ENCODE peak calls at places on chromosomes 4 and X, in nine cellular contexts. C is CD8-positive, alpha-beta memory T cell; Y is hepatocyte; F is kidney epithelial cell; P is naive thymus-derived CD4-positive, alpha-beta T cell; I is MG63; Z is MM.1S; O is stomach; K is WERI-Rb-1. A is an unnamed sample. For H3K36me3, the result is how much of the 10 kb centered on the place peaks cover.

GRCh38 chr4:37365888-37366287 is 121.3 kb downstream of the NWD2 start:
- DNase-seq in Y (no peak), C (no peak), P (no peak), Z (no peak), I (no peak), K (no peak), F (no peak), O (no peak), A (no peak)

GRCh38 chr4:78480286-78480685 is 71.3 kb upstream of the ANXA3 start:
- DNase-seq in O (no peak), Y (no peak), C (no peak), F (no peak), K (no peak), I (no peak), P (no peak), Z (no peak), A (no peak)

GRCh38 chr4:110589297-110589696 is 33.6 kb downstream of the PITX2 start:
- DNase-seq in K (no peak), I (no peak), Y (no peak), Z (no peak), F (no peak), C (no peak), P (no peak), O (no peak), A (no peak)

GRCh38 chrX:28850955-28851354 is 263.7 kb downstream of the IL1RAPL1 start:
- DNase-seq in K (no peak), Y (no peak), I (no peak), P (no peak), C (no peak), O (no peak), F (no peak), Z (no peak), A (no peak)

GRCh38 chrX:131987252-131987651 is 35.9 kb upstream of the STK26 start:
- DNase-seq in C (peak), O (no peak), Z (peak), K (no peak), F (no peak), Y (no peak), P (peak), I (no peak), A (no peak)

GRCh38 chrX:140744085-140744484 is 34.5 kb downstream of the LINC00632 start:
- DNase-seq in P (no peak), Y (no peak), F (no peak), Z (no peak), O (no peak), K (no peak), I (no peak), C (no peak), A (no peak)

GRCh38 chrX:15911729-15912550 is 57.3 kb upstream of the AP1S2 start:
- DNase-seq in K (no peak), P (no peak), Z (no peak), F (no peak), C (no peak), O (no peak), Y (no peak), I (no peak), A (no peak)

GRCh38 chrX:17680732-17681413 is 56.4 kb upstream of the SCML1 start:
- DNase-seq in C (no peak), I (no peak), F (no peak), K (no peak), Y (no peak), Z (no peak), P (no peak), O (no peak), A (no peak)

GRCh38 chr4:89314291-89314690 is 6.7 kb upstream of the GPRIN3 start:
- DNase-seq in F (no peak), P (no peak), Y (no peak), Z (no peak), K (no peak), C (no peak), I (no peak), O (no peak), A (no peak)

GRCh38 chr4:83889802-83890201 is 353.9 kb downstream of the GPAT3 start:
- DNase-seq in F (peak), P (no peak), C (no peak), Z (no peak), K (no peak), I (no peak), O (no peak), Y (no peak), A (no peak)

GRCh38 chrX:44946771-44947170 is 73.8 kb downstream of the KDM6A start:
- DNase-seq in Z (no peak), P (no peak), I (no peak), F (no peak), O (no peak), K (no peak), C (no peak), Y (no peak), A (no peak)

GRCh38 chrX:106168107-106168506 is at the start of gene PWWP3B:
- DNase-seq in Y (peak), C (no peak), P (no peak), I (no peak), Z (no peak), F (peak), K (no peak), O (peak), A (peak)

GRCh38 chr4:36420111-36420679 is 138.8 kb downstream of the DTHD1 start:
- DNase-seq in Y (no peak), C (no peak), Z (no peak), F (no peak), K (no peak), I (no peak), P (no peak), O (no peak), A (no peak)

GRCh38 chrX:151359931-151360871 is 36.8 kb upstream of the VMA21 start:
- DNase-seq in P (peak), K (peak), Z (peak), C (peak), F (no peak), O (peak), Y (peak), I (no peak), A (peak)

GRCh38 chr4:122542411-122543236 is 78.2 kb downstream of the IL21 start:
- DNase-seq in Y (no peak), K (no peak), F (no peak), O (no peak), I (no peak), P (no peak), C (no peak), Z (peak), A (no peak)

GRCh38 chrX:129495941-129496340 is 27.3 kb downstream of the SMARCA1 start:
- DNase-seq in P (no peak), Z (no peak), O (no peak), C (no peak), F (no peak), Y (no peak), I (no peak), K (no peak), A (no peak)

GRCh38 chr4:190020790-190021717 is 6.0 kb downstream of the FRG2 start:
- DNase-seq in F (peak), I (peak), C (peak), Z (no peak), O (peak), P (no peak), Y (peak), K (peak), A (peak)

GRCh38 chr4:39046243-39046642 is 14.0 kb upstream of the TMEM156 start:
- DNase-seq in F (no peak), Y (no peak), O (no peak), P (no peak), I (no peak), C (no peak), Z (no peak), K (no peak), A (no peak)

GRCh38 chrX:56833626-56834025 is 104.6 kb downstream of the NBDY start:
- DNase-seq in K (no peak), O (no peak), F (no peak), C (no peak), I (no peak), Y (no peak), Z (no peak), P (no peak), A (no peak)

GRCh38 chr4:41631538-41631937 is 93.6 kb downstream of the LIMCH1 start:
- DNase-seq in K (no peak), O (no peak), C (no peak), I (no peak), F (no peak), Y (no peak), P (no peak), Z (no peak), A (no peak)

GRCh38 chr4:3865986-3866812 is 100.0 kb downstream of the ADRA2C start:
- DNase-seq in P (no peak), O (no peak), Z (no peak), C (peak), Y (no peak), K (peak), F (no peak), I (no peak), A (no peak)

GRCh38 chr4:138875886-138876608 is 139.5 kb upstream of the NOCT start:
- DNase-seq in K (no peak), Z (no peak), C (no peak), I (no peak), Y (no peak), F (peak), O (no peak), P (no peak), A (no peak)

GRCh38 chr4:20193522-20193902 is 58.2 kb upstream of the SLIT2 start:
- DNase-seq in C (no peak), I (no peak), F (no peak), K (no peak), P (no peak), O (no peak), Y (no peak), Z (no peak), A (no peak)

GRCh38 chrX:71168134-71168533 is 23.5 kb downstream of the NLGN3 start:
- DNase-seq in P (no peak), C (no peak), Y (no peak), K (no peak), I (no peak), F (no peak), O (no peak), Z (no peak), A (no peak)

GRCh38 chrX:16882188-16882587 is 12.0 kb upstream of the RBBP7 start:
- DNase-seq in F (no peak), O (peak), Y (peak), I (peak), P (no peak), C (no peak), K (peak), Z (peak), A (peak)

GRCh38 chr4:122083971-122084370 is 68.2 kb upstream of the BLTP1 start:
- DNase-seq in C (no peak), F (no peak), Z (no peak), Y (no peak), K (no peak), O (no peak), I (no peak), P (no peak), A (no peak)

GRCh38 chr4:103934178-103934789 is 214.5 kb upstream of the TACR3 start:
- DNase-seq in F (no peak), P (peak), C (no peak), O (no peak), K (no peak), Z (peak), Y (peak), I (no peak), A (peak)

GRCh38 chrX:120358687-120359086 is 3.2 kb upstream of the ATP1B4 start:
- DNase-seq in O (no peak), Z (no peak), I (peak), Y (no peak), F (peak), P (no peak), K (no peak), C (no peak), A (no peak)

GRCh38 chrX:39164212-39164611 is 363.0 kb downstream of the MID1IP1 start:
- DNase-seq in K (no peak), C (no peak), Z (no peak), O (no peak), P (no peak), F (no peak), Y (no peak), I (no peak), A (no peak)

GRCh38 chr4:70802923-70803605 is 36.6 kb downstream of the GRSF1 start:
- DNase-seq in P (peak), F (no peak), K (no peak), O (no peak), Y (peak), C (no peak), Z (no peak), I (no peak), A (no peak)

GRCh38 chrX:10112510-10112909 is 44.3 kb upstream of the CLCN4 start:
- DNase-seq in I (no peak), Z (peak), O (no peak), P (no peak), F (no peak), K (no peak), C (no peak), Y (no peak), A (no peak)

GRCh38 chrX:10110316-10110932 is 46.4 kb upstream of the CLCN4 start:
- DNase-seq in O (no peak), Z (peak), P (no peak), F (no peak), I (no peak), K (no peak), Y (no peak), C (no peak), A (no peak)

GRCh38 chrX:10111364-10112148 is 45.2 kb upstream of the CLCN4 start:
- DNase-seq in K (no peak), Z (peak), Y (no peak), O (no peak), C (peak), I (no peak), F (no peak), P (peak), A (no peak)

GRCh38 chrX:10109695-10110094 is 47.1 kb upstream of the CLCN4 start:
- DNase-seq in Y (no peak), K (no peak), C (no peak), I (no peak), O (no peak), F (no peak), P (no peak), Z (no peak), A (no peak)

DNA sequence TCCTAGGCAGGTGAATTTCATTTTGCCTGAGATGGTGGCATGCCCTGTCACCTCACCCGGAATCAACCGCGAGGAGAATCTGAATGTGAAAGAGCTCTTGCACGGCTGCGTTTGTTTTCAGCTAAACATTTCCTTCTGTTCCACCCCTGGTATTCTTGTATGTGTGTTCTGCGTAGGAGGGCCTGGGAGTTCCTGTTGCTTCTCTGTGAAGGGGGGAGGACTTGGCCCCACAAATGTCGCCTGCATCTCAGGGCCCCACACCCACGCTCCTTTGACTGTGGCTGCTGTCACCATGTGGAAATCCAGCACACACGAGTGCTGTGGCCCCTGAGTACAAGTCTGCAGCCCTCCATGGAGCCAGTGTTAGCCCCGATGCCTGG is 45.8 kb upstream of the CLCN4 start:
- DNase-seq in I (no peak), F (no peak), O (no peak), K (no peak), C (peak), P (peak), Z (peak), Y (no peak), A (no peak)
- H3K4me3 ChIP-seq in I (no peak), F (no peak), O (no peak), K (no peak), C (peak), P (peak), Z (peak), Y (no peak), A (no peak)

DNA sequence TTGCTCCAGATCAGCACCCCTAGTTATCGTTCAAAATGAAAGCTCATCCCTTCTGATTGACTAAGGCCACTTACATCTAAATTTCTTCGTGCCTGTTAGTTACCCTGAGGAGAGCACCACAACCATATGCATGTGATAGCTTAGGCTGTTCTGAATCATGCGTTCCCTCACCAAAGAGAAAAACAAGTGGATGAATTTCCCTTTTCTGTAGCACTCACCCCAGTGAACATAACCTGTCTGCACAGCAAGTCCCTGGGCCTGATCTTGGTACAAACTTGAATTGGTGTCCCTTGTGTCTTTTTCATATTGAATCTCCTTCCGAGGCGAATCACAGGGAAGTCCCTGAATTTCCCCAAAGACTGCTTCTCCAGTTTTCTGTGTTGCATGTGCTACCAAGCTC is 100.5 kb downstream of the KLHL8 start:
- DNase-seq in F (no peak), C (no peak), O (no peak), Y (no peak), Z (no peak), P (no peak), K (no peak), I (no peak), A (no peak)
- H3K36me3 ChIP-seq in F (under half), C (under half), O (under half), Y (under half), Z (under half), P (under half), K (half or more), I (under half), A (under half)

GRCh38 chrX:13698432-13698831 is 9.5 kb downstream of the RAB9A start:
- DNase-seq in Z (no peak), F (no peak), O (no peak), I (no peak), C (no peak), Y (no peak), P (no peak), K (no peak), A (no peak)

GRCh38 chrX:13695601-13696115 is 6.7 kb downstream of the RAB9A start:
- DNase-seq in P (no peak), Y (no peak), C (no peak), O (no peak), I (no peak), Z (no peak), F (no peak), K (no peak), A (no peak)

GRCh38 chrX:13697976-13698375 is 9.0 kb downstream of the RAB9A start:
- DNase-seq in K (no peak), Z (no peak), I (no peak), O (no peak), P (no peak), C (no peak), F (no peak), Y (no peak), A (no peak)

GRCh38 chrX:13699183-13699826 is 10.4 kb downstream of the RAB9A start:
- DNase-seq in O (peak), Z (no peak), I (no peak), K (no peak), P (no peak), C (no peak), Y (peak), F (no peak), A (no peak)

GRCh38 chrX:13697440-13697839 is 8.5 kb downstream of the RAB9A start:
- DNase-seq in K (no peak), I (no peak), F (no peak), Z (no peak), P (no peak), C (no peak), O (no peak), Y (no peak), A (no peak)
- H3K4me3 ChIP-seq in K (no peak), I (no peak), F (no peak), Z (no peak), P (no peak), C (no peak), O (no peak), Y (no peak), A (no peak)

GRCh38 chr4:61740950-61741638 is 541.0 kb downstream of the ADGRL3 start:
- DNase-seq in O (no peak), C (no peak), Z (peak), K (no peak), P (no peak), F (no peak), I (no peak), Y (peak), A (peak)

GRCh38 chr4:61734409-61734808 is 534.3 kb downstream of the ADGRL3 start:
- DNase-seq in Z (no peak), Y (no peak), P (no peak), C (no peak), F (no peak), I (no peak), K (no peak), O (no peak), A (no peak)

DNA sequence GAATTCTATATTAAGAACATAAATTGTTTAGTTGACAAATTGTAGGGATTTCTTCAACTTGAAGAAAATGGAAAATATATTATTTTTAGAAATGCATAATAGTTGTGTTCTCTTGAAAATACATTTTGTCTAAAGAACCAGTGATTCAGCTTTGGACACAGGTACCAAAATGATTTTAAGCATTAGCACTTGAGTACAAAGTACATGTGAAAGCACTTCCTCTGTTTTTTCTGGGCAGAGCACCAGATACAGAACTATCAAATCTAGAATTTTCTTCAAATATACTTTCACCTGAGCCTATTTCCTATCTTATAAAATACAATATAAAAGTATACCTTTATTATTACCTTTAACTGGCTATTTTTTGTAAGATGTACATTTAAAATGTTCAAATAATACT is 539.8 kb downstream of the ADGRL3 start:
- DNase-seq in P (no peak), I (no peak), Z (no peak), C (no peak), F (no peak), Y (no peak), O (no peak), K (no peak), A (no peak)
- H3K36me3 ChIP-seq in P (under half), I (under half), Z (under half), C (under half), F (under half), Y (under half), O (under half), K (under half), A (under half)